ENCODE peak calls at places on chromosomes 1 and 21, in eight cellular contexts. I is HCT116, X is heart left ventricle, A is thyroid gland, N is endothelial cell of umbilical vein, C is ovary, H is esophagus squamous epithelium, B is transverse colon. Y is an unnamed sample.

GRCh38 chr1:43603004-43603403 is 46.9 kb upstream of the KDM4A start:
- DNase-seq in C (no peak), X (no peak), A (no peak), N (no peak), H (no peak), I (no peak), B (no peak), Y (no peak)

GRCh38 chr1:100183370-100183769 is 5.3 kb upstream of the LRRC39 start:
- DNase-seq in X (no peak), I (no peak), H (no peak), N (no peak), A (no peak), B (no peak), C (no peak), Y (no peak)

GRCh38 chr1:225474986-225475820 is 47.4 kb upstream of the LBR start:
- DNase-seq in B (peak), H (no peak), N (peak), X (peak), A (peak), I (peak), C (peak), Y (peak)

GRCh38 chr1:236654957-236655356 is 31.3 kb upstream of the ACTN2 start:
- DNase-seq in A (no peak), C (no peak), H (no peak), I (no peak), B (no peak), X (no peak), N (no peak), Y (no peak)

GRCh38 chr1:12059226-12059625 is 3.9 kb upstream of the TNFRSF8 start:
- DNase-seq in I (no peak), N (no peak), H (no peak), C (no peak), A (no peak), B (no peak), X (no peak), Y (no peak)

GRCh38 chr1:160129046-160129445 is 13.5 kb downstream of the ATP1A2 start:
- DNase-seq in N (no peak), B (no peak), I (no peak), C (no peak), A (no peak), H (no peak), X (no peak), Y (peak)

GRCh38 chr1:25517476-25518394 is 25.7 kb upstream of the LDLRAP1 start:
- DNase-seq in X (no peak), B (no peak), A (no peak), N (no peak), I (no peak), C (no peak), H (no peak), Y (no peak)

GRCh38 chr1:186183219-186183618 is 191.8 kb downstream of the TPR start:
- DNase-seq in C (no peak), B (no peak), X (no peak), I (peak), H (no peak), N (no peak), A (peak), Y (no peak)

GRCh38 chr1:239786464-239786863 is 305.2 kb upstream of the FMN2 start:
- DNase-seq in N (no peak), X (no peak), B (no peak), A (no peak), H (no peak), I (no peak), C (no peak), Y (no peak)

GRCh38 chr21:37045139-37045538 is 27.7 kb downstream of the PIGP start:
- DNase-seq in H (no peak), B (no peak), X (no peak), A (no peak), C (no peak), N (no peak), I (no peak), Y (no peak)

GRCh38 chr1:204493145-204493881 is 1.3 kb downstream of the PIK3C2B start:
- DNase-seq in B (peak), N (no peak), A (peak), H (no peak), X (peak), C (peak), I (no peak), Y (no peak)

GRCh38 chr1:91123773-91124172 is 101.9 kb upstream of the ZNF644 start:
- DNase-seq in B (no peak), N (no peak), X (no peak), C (no peak), I (no peak), A (no peak), H (no peak), Y (no peak)

GRCh38 chr1:225777058-225777582 is 506 bp upstream of the SRP9 start:
- DNase-seq in A (no peak), N (no peak), I (no peak), H (no peak), C (no peak), B (peak), X (peak), Y (no peak)

GRCh38 chr1:217780993-217781392 is 149.8 kb downstream of the SPATA17 start:
- DNase-seq in I (no peak), C (no peak), B (no peak), N (no peak), A (no peak), H (no peak), X (no peak), Y (no peak)

GRCh38 chr1:5740865-5741860 is 251.1 kb downstream of the NPHP4 start:
- DNase-seq in X (no peak), C (no peak), B (no peak), H (no peak), N (no peak), I (no peak), A (no peak), Y (no peak)

GRCh38 chr1:174938306-174939000 is 61.3 kb upstream of the CACYBP start:
- DNase-seq in N (peak), H (no peak), I (no peak), A (no peak), C (no peak), B (no peak), X (no peak), Y (no peak)

GRCh38 chr1:199811163-199811562 is 216.3 kb upstream of the NR5A2 start:
- DNase-seq in N (no peak), H (no peak), B (no peak), X (no peak), C (no peak), I (no peak), A (no peak), Y (no peak)

GRCh38 chr1:48571303-48571987 is 99.4 kb upstream of the SPATA6 start:
- DNase-seq in B (no peak), N (no peak), X (no peak), H (no peak), I (no peak), C (no peak), A (no peak), Y (no peak)

GRCh38 chr1:223207293-223208066 is 64.4 kb upstream of the TLR5 start:
- DNase-seq in A (no peak), I (no peak), X (no peak), N (no peak), B (no peak), H (no peak), C (no peak), Y (no peak)

GRCh38 chr1:29312469-29313466 is 76.4 kb downstream of the PTPRU start:
- DNase-seq in A (no peak), H (no peak), N (no peak), X (no peak), I (no peak), C (no peak), B (no peak), Y (no peak)

GRCh38 chr1:48552420-48552819 is 80.4 kb upstream of the SPATA6 start:
- DNase-seq in H (no peak), B (no peak), A (peak), C (no peak), X (no peak), I (peak), N (no peak), Y (no peak)

GRCh38 chr1:117674521-117675400 is 68.9 kb downstream of the TENT5C start:
- DNase-seq in X (no peak), I (no peak), A (peak), N (no peak), B (peak), H (no peak), C (no peak), Y (no peak)

GRCh38 chr1:192516776-192517297 is 58.7 kb upstream of the RGS1 start:
- DNase-seq in X (no peak), H (no peak), N (no peak), A (no peak), C (no peak), B (peak), I (no peak), Y (no peak)

GRCh38 chr1:43441894-43442632 is 11.7 kb downstream of the HYI start:
- DNase-seq in B (peak), C (peak), I (no peak), A (no peak), N (no peak), X (no peak), H (no peak), Y (no peak)

GRCh38 chr1:15411593-15412487 is 2.2 kb downstream of the EFHD2 start:
- DNase-seq in H (peak), N (peak), A (peak), C (no peak), X (peak), B (peak), I (no peak), Y (no peak)

GRCh38 chr1:75438355-75438754 is 172.6 kb downstream of the SLC44A5 start:
- DNase-seq in N (no peak), A (no peak), H (no peak), I (no peak), C (no peak), X (no peak), B (no peak), Y (no peak)

GRCh38 chr1:10519016-10519417 is 44.3 kb downstream of the PEX14 start:
- DNase-seq in I (no peak), C (no peak), A (peak), N (no peak), X (no peak), H (no peak), B (no peak), Y (no peak)

GRCh38 chr21:38807481-38807880 is 1.8 kb downstream of the ETS2 start:
- DNase-seq in C (no peak), N (peak), H (no peak), B (no peak), X (no peak), A (no peak), I (no peak), Y (no peak)

DNA sequence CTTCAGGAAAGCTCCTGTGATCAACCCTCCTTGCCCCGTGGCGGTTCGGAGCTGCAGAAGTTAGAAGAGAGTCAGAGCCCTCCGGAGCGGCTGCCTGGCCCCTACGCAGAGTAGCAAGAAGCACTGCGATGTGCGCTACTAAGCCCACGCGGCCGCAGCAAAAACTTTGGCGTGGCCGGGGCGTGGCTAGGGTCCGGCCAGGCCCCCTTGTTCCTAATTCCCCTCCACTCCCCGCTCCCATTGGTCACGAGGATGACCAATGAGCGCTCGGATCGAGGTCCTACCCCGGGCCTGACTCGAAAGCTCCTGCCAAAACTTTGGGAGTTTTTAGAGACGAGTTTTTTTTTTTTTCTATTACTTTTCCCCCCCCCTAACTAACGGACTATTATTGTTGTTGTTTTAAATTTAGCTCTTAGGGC is at the start of gene HLX:
- DNase-seq in C (peak), H (peak), A (peak), I (peak), X (peak), N (peak), B (peak), Y (peak)
- TF ChIP-seq POLR2A in C (no peak), H (peak), A (no peak), I (peak), X (peak), N (no peak), B (peak), Y (peak)

GRCh38 chr1:26771285-26771642 is 16.5 kb upstream of the PIGV start:
- DNase-seq in C (no peak), X (no peak), A (no peak), I (no peak), N (peak), H (no peak), B (no peak), Y (no peak)
- TF ChIP-seq POLR2A in C (no peak), X (no peak), A (no peak), I (no peak), N (no peak), H (no peak), B (no peak), Y (no peak)

GRCh38 chr21:33479679-33480480 is at the start of gene TMEM50B:
- DNase-seq in N (peak), X (peak), A (peak), I (peak), B (peak), C (peak), H (peak), Y (peak)
- TF ChIP-seq POLR2A in N (peak), X (peak), A (peak), I (peak), B (peak), C (peak), H (peak), Y (peak)

GRCh38 chr1:9244501-9245229 is 10.1 kb downstream of the H6PD start:
- DNase-seq in I (no peak), X (no peak), N (no peak), A (peak), H (no peak), C (no peak), B (peak), Y (no peak)

GRCh38 chr1:9240914-9241820 is 6.6 kb downstream of the H6PD start:
- DNase-seq in B (no peak), I (no peak), X (no peak), C (no peak), A (no peak), H (no peak), N (no peak), Y (no peak)

GRCh38 chr1:9239622-9240401 is 5.2 kb downstream of the H6PD start:
- DNase-seq in I (no peak), N (peak), X (peak), C (peak), B (peak), A (no peak), H (no peak), Y (peak)

GRCh38 chr1:9241891-9242290 is 7.3 kb downstream of the H6PD start:
- DNase-seq in B (no peak), I (no peak), H (no peak), C (no peak), N (no peak), A (no peak), X (no peak), Y (no peak)

GRCh38 chr1:9242338-9242969 is 7.9 kb downstream of the H6PD start:
- DNase-seq in N (no peak), B (peak), I (no peak), A (peak), X (peak), H (no peak), C (peak), Y (no peak)
- TF ChIP-seq POLR2A in N (no peak), B (no peak), I (no peak), A (no peak), X (no peak), H (peak), C (no peak), Y (no peak)

DNA sequence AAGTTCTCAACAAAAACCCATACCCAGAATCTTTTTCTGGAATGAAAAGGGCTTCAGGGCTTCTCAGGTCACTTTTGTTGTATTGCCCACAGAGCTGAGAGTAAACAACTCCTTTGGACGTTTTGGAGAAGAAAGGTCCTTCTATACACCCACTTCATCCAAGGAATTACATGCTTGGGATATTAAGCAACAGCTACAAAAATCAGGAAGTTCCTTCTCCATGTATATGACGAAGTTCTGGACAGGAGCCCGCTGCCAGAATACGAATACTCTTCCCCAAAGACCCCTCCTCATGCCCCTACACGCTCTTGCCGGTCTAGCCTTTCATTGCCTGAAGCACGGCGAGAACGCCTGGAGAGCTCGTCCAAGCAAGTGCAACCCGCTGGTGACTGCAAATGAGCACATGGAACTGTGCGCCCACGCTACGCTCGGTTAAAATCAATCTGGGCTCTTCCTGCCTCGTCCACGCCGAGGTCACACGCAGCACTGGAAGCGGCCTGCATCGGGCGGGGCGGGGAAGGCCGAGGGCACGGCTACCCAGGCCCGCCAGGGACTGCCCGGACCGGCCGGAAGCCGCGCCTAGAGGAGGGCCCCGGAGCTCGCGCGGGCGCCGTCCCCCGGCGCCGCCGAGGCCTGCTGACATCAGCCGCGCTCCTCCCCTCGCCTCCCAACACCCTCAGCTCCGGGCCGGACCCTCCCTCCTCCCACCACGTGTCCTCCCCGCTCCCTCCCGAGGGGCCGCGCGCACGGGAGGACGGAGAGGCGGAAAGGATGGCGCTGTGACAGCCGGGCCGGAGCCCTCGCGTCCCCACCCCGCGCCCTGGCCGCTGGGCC is at the start of gene POGK:
- DNase-seq in B (peak), H (peak), N (peak), A (peak), I (peak), X (peak), C (peak), Y (peak)
- TF ChIP-seq POLR2A in B (peak), H (peak), N (peak), A (no peak), I (peak), X (peak), C (peak), Y (peak)

GRCh38 chr21:44370027-44370735 is 16.8 kb downstream of the TRPM2 start:
- DNase-seq in B (no peak), C (peak), H (no peak), N (no peak), I (no peak), A (peak), X (no peak), Y (peak)
- TF ChIP-seq POLR2A in B (no peak), C (no peak), H (no peak), N (no peak), I (no peak), A (no peak), X (no peak), Y (no peak)

GRCh38 chr1:98405581-98406059 is 255.9 kb upstream of the SNX7 start:
- DNase-seq in I (no peak), X (no peak), C (no peak), B (no peak), N (no peak), A (no peak), H (no peak), Y (no peak)
- TF ChIP-seq POLR2A in I (no peak), X (no peak), C (no peak), B (no peak), N (no peak), A (no peak), H (no peak), Y (no peak)

GRCh38 chr1:172308148-172308547 is 112.3 kb upstream of the C1orf105 start:
- DNase-seq in N (no peak), B (no peak), C (no peak), H (no peak), I (no peak), X (no peak), A (no peak), Y (no peak)
- TF ChIP-seq POLR2A in N (no peak), B (no peak), C (no peak), H (no peak), I (no peak), X (no peak), A (no peak), Y (no peak)

DNA sequence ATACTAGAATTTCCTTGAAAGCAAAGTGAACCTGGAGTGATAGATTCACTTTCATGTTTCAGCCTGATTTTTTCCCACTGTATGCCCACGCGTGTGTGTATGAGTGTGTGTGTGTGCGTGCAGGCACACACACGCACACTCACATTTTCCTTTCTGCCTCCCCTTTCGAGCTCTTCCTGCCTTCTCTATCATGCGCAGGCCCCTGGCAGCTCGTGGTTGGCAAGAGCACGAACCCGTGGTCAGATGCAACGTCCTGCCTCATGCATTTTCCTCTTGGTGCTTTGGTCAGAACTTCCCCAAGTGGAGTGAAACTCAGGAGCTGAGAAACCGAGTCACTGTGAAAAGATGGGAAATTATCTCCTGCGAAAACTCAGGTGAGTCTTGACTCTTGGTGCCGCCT is at the start of gene GCSAML:
- DNase-seq in H (no peak), B (no peak), C (no peak), X (no peak), A (no peak), I (no peak), N (no peak), Y (no peak)
- TF ChIP-seq POLR2A in H (no peak), B (no peak), C (no peak), X (no peak), A (no peak), I (no peak), N (no peak), Y (no peak)